ENCODE peak calls at places on chromosomes 13 and 19, in ten cellular contexts. One of them, this sample, is unnamed.
A peak's percentile ranks its signal among the peaks of the same experiment; 100 is the strongest.

GRCh38 chr13:66040506-66040905 is 1189.6 kb downstream of the PCDH9 start:
- DNase-seq in kidney epithelial cell: no peak
- DNase-seq in foreskin fibroblast: no peak
- DNase-seq in H9: no peak
- DNase-seq in fibroblast of the aortic adventitia: peak; percentile 6
- DNase-seq in cardiac muscle cell: no peak
- DNase-seq in tibial nerve: no peak
- DNase-seq in Peyer's patch: no peak
- DNase-seq in choroid plexus epithelial cell: peak; percentile 3
- DNase-seq in CD4-positive, alpha-beta T cell: no peak
- DNase-seq in this sample: no peak

GRCh38 chr19:17847538-17848366 is at the start of gene JAK3:
- DNase-seq in CD4-positive, alpha-beta T cell: peak; percentile 82
- DNase-seq in H9: peak; percentile 91
- DNase-seq in choroid plexus epithelial cell: peak; percentile 82
- DNase-seq in tibial nerve: no peak
- DNase-seq in Peyer's patch: peak; percentile 66
- DNase-seq in foreskin fibroblast: peak; percentile 80
- DNase-seq in kidney epithelial cell: no peak
- DNase-seq in fibroblast of the aortic adventitia: peak; percentile 64
- DNase-seq in cardiac muscle cell: peak; percentile 83
- DNase-seq in this sample: no peak

GRCh38 chr13:65292488-65292901 is 1937.6 kb downstream of the PCDH9 start:
- DNase-seq in H9: peak; percentile 28
- DNase-seq in CD4-positive, alpha-beta T cell: no peak
- DNase-seq in foreskin fibroblast: peak; percentile 26
- DNase-seq in choroid plexus epithelial cell: peak; percentile 86
- DNase-seq in cardiac muscle cell: peak; percentile 18
- DNase-seq in kidney epithelial cell: no peak
- DNase-seq in fibroblast of the aortic adventitia: peak; percentile 41
- DNase-seq in tibial nerve: no peak
- DNase-seq in Peyer's patch: no peak
- DNase-seq in this sample: peak; percentile 79

GRCh38 chr19:49110567-49110966 is 3.6 kb upstream of the LIN7B start:
- DNase-seq in choroid plexus epithelial cell: peak; percentile 51
- DNase-seq in H9: no peak
- DNase-seq in fibroblast of the aortic adventitia: peak; percentile 80
- DNase-seq in kidney epithelial cell: no peak
- DNase-seq in CD4-positive, alpha-beta T cell: no peak
- DNase-seq in Peyer's patch: no peak
- DNase-seq in tibial nerve: no peak
- DNase-seq in cardiac muscle cell: no peak
- DNase-seq in foreskin fibroblast: peak; percentile 67
- DNase-seq in this sample: peak; percentile 66

GRCh38 chr19:14497347-14497921 is 1.5 kb upstream of the GIPC1 start:
- DNase-seq in cardiac muscle cell: peak; percentile 33
- DNase-seq in Peyer's patch: peak; percentile 79
- DNase-seq in CD4-positive, alpha-beta T cell: no peak
- DNase-seq in tibial nerve: no peak
- DNase-seq in kidney epithelial cell: no peak
- DNase-seq in choroid plexus epithelial cell: no peak
- DNase-seq in foreskin fibroblast: peak; percentile 47
- DNase-seq in H9: no peak
- DNase-seq in fibroblast of the aortic adventitia: peak; percentile 53
- DNase-seq in this sample: no peak

GRCh38 chr19:892243-892996 is 567 bp downstream of the MED16 start:
- DNase-seq in Peyer's patch: no peak
- DNase-seq in H9: no peak
- DNase-seq in cardiac muscle cell: no peak
- DNase-seq in foreskin fibroblast: peak; percentile 36
- DNase-seq in fibroblast of the aortic adventitia: no peak
- DNase-seq in tibial nerve: no peak
- DNase-seq in choroid plexus epithelial cell: peak; percentile 28
- DNase-seq in CD4-positive, alpha-beta T cell: peak; percentile 52
- DNase-seq in kidney epithelial cell: no peak
- DNase-seq in this sample: no peak

GRCh38 chr13:43136940-43137574 is 113.7 kb downstream of the DNAJC15 start:
- DNase-seq in foreskin fibroblast: peak; percentile 31
- DNase-seq in CD4-positive, alpha-beta T cell: no peak
- DNase-seq in choroid plexus epithelial cell: peak; percentile 11
- DNase-seq in kidney epithelial cell: no peak
- DNase-seq in H9: no peak
- DNase-seq in tibial nerve: no peak
- DNase-seq in Peyer's patch: no peak
- DNase-seq in cardiac muscle cell: no peak
- DNase-seq in fibroblast of the aortic adventitia: no peak
- DNase-seq in this sample: no peak

GRCh38 chr19:18612772-18613588 is at the start of gene TMEM59L:
- DNase-seq in cardiac muscle cell: peak; percentile 41
- DNase-seq in Peyer's patch: no peak
- DNase-seq in fibroblast of the aortic adventitia: no peak
- DNase-seq in foreskin fibroblast: peak; percentile 35
- DNase-seq in kidney epithelial cell: no peak
- DNase-seq in tibial nerve: no peak
- DNase-seq in H9: no peak
- DNase-seq in CD4-positive, alpha-beta T cell: peak; percentile 50
- DNase-seq in choroid plexus epithelial cell: no peak
- DNase-seq in this sample: no peak

GRCh38 chr13:100673831-100674362 is 698 bp downstream of the TMTC4 start:
- DNase-seq in H9: no peak
- DNase-seq in choroid plexus epithelial cell: peak; percentile 94
- DNase-seq in foreskin fibroblast: peak; percentile 89
- DNase-seq in CD4-positive, alpha-beta T cell: peak; percentile 33
- DNase-seq in kidney epithelial cell: peak; percentile 67
- DNase-seq in fibroblast of the aortic adventitia: peak; percentile 89
- DNase-seq in cardiac muscle cell: no peak
- DNase-seq in tibial nerve: no peak
- DNase-seq in Peyer's patch: peak; percentile 64
- DNase-seq in this sample: peak; percentile 73

GRCh38 chr19:40246292-40247073 is 20.0 kb upstream of the CCNP start:
- DNase-seq in fibroblast of the aortic adventitia: no peak
- DNase-seq in H9: no peak
- DNase-seq in Peyer's patch: no peak
- DNase-seq in foreskin fibroblast: no peak
- DNase-seq in kidney epithelial cell: no peak
- DNase-seq in CD4-positive, alpha-beta T cell: no peak
- DNase-seq in choroid plexus epithelial cell: no peak
- DNase-seq in cardiac muscle cell: no peak
- DNase-seq in tibial nerve: no peak
- DNase-seq in this sample: no peak

GRCh38 chr19:961866-962620 is 22.1 kb upstream of the WDR18 start:
- DNase-seq in tibial nerve: no peak
- DNase-seq in cardiac muscle cell: no peak
- DNase-seq in CD4-positive, alpha-beta T cell: no peak
- DNase-seq in foreskin fibroblast: peak; percentile 78
- DNase-seq in Peyer's patch: no peak
- DNase-seq in kidney epithelial cell: no peak
- DNase-seq in H9: no peak
- DNase-seq in fibroblast of the aortic adventitia: peak; percentile 53
- DNase-seq in choroid plexus epithelial cell: peak; percentile 61
- DNase-seq in this sample: peak; percentile 19

GRCh38 chr19:6498294-6499036 is 3.6 kb downstream of the TUBB4A start:
- DNase-seq in tibial nerve: no peak
- DNase-seq in CD4-positive, alpha-beta T cell: no peak
- DNase-seq in choroid plexus epithelial cell: no peak
- DNase-seq in Peyer's patch: no peak
- DNase-seq in foreskin fibroblast: no peak
- DNase-seq in cardiac muscle cell: no peak
- DNase-seq in H9: no peak
- DNase-seq in fibroblast of the aortic adventitia: no peak
- DNase-seq in kidney epithelial cell: no peak
- DNase-seq in this sample: no peak

GRCh38 chr13:36850790-36851438 is 31.9 kb downstream of the RFXAP start:
- DNase-seq in choroid plexus epithelial cell: peak; percentile 3
- DNase-seq in cardiac muscle cell: peak; percentile 30
- DNase-seq in tibial nerve: no peak
- DNase-seq in fibroblast of the aortic adventitia: no peak
- DNase-seq in Peyer's patch: no peak
- DNase-seq in kidney epithelial cell: no peak
- DNase-seq in foreskin fibroblast: no peak
- DNase-seq in H9: peak; percentile 62
- DNase-seq in CD4-positive, alpha-beta T cell: no peak
- DNase-seq in this sample: no peak

GRCh38 chr19:55474269-55475265 is 1.9 kb upstream of the ZNF628 start:
- DNase-seq in cardiac muscle cell: no peak
- DNase-seq in foreskin fibroblast: no peak
- DNase-seq in choroid plexus epithelial cell: no peak
- DNase-seq in kidney epithelial cell: peak; percentile 95
- DNase-seq in CD4-positive, alpha-beta T cell: no peak
- DNase-seq in H9: peak; percentile 25
- DNase-seq in Peyer's patch: no peak
- DNase-seq in fibroblast of the aortic adventitia: no peak
- DNase-seq in tibial nerve: no peak
- DNase-seq in this sample: no peak

GRCh38 chr13:44874886-44875630 is 114.2 kb downstream of the NUFIP1 start:
- DNase-seq in tibial nerve: no peak
- DNase-seq in cardiac muscle cell: peak; percentile 11
- DNase-seq in Peyer's patch: no peak
- DNase-seq in kidney epithelial cell: no peak
- DNase-seq in H9: no peak
- DNase-seq in foreskin fibroblast: peak; percentile 58
- DNase-seq in CD4-positive, alpha-beta T cell: no peak
- DNase-seq in choroid plexus epithelial cell: no peak
- DNase-seq in fibroblast of the aortic adventitia: no peak
- DNase-seq in this sample: no peak

GRCh38 chr19:3761382-3762129 is at the start of gene APBA3:
- DNase-seq in kidney epithelial cell: peak; percentile 48
- DNase-seq in cardiac muscle cell: peak; percentile 94
- DNase-seq in tibial nerve: peak; percentile 88
- DNase-seq in choroid plexus epithelial cell: peak; percentile 92
- DNase-seq in H9: peak; percentile 94
- DNase-seq in fibroblast of the aortic adventitia: peak; percentile 85
- DNase-seq in Peyer's patch: peak; percentile 97
- DNase-seq in foreskin fibroblast: peak; percentile 95
- DNase-seq in CD4-positive, alpha-beta T cell: peak; percentile 88
- DNase-seq in this sample: peak; percentile 78

GRCh38 chr19:39310558-39311311 is 9.9 kb downstream of the LRFN1 start:
- DNase-seq in kidney epithelial cell: no peak
- DNase-seq in choroid plexus epithelial cell: peak; percentile 26
- DNase-seq in CD4-positive, alpha-beta T cell: no peak
- DNase-seq in fibroblast of the aortic adventitia: no peak
- DNase-seq in cardiac muscle cell: peak; percentile 68
- DNase-seq in H9: peak; percentile 78
- DNase-seq in tibial nerve: no peak
- DNase-seq in foreskin fibroblast: peak; percentile 10
- DNase-seq in Peyer's patch: no peak
- DNase-seq in this sample: no peak

GRCh38 chr19:11197291-11198174 is at the start of gene KANK2:
- DNase-seq in fibroblast of the aortic adventitia: peak; percentile 62
- DNase-seq in CD4-positive, alpha-beta T cell: peak; percentile 34
- DNase-seq in cardiac muscle cell: peak; percentile 87
- DNase-seq in kidney epithelial cell: no peak
- DNase-seq in Peyer's patch: peak; percentile 95
- DNase-seq in H9: peak; percentile 87
- DNase-seq in foreskin fibroblast: peak; percentile 92
- DNase-seq in choroid plexus epithelial cell: peak; percentile 77
- DNase-seq in tibial nerve: peak; percentile 76
- DNase-seq in this sample: peak; percentile 35
- TF ChIP-seq CTCF in fibroblast of the aortic adventitia: no peak
- TF ChIP-seq CTCF in CD4-positive, alpha-beta T cell: no peak
- TF ChIP-seq CTCF in cardiac muscle cell: no peak
- TF ChIP-seq CTCF in kidney epithelial cell: no peak
- TF ChIP-seq CTCF in Peyer's patch: peak; percentile 44
- TF ChIP-seq CTCF in H9: no peak
- TF ChIP-seq CTCF in foreskin fibroblast: no peak
- TF ChIP-seq CTCF in choroid plexus epithelial cell: no peak
- TF ChIP-seq CTCF in tibial nerve: peak; percentile 39
- TF ChIP-seq CTCF in this sample: peak; percentile 24

DNA sequence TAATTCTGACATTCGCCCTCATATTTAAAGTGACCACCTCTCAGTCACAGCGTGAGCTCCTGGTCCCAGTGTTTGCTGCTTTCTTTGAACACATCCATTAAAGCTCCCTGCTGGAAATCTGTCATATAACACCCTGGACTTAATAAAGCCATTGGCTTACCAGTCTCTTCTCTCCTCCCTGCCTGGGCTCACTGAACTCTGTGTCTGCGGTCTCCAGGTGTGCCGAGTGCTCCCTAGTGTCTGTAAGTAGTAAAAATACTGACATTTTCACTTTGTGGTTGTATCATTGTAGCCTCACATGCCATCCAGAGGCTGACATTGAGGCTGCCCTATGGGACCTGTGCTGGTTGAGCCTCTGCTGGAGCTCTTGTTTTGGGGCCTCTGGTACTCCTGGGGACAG is 2.6 kb upstream of the PSG11 start:
- DNase-seq in H9: no peak
- DNase-seq in fibroblast of the aortic adventitia: no peak
- DNase-seq in choroid plexus epithelial cell: no peak
- DNase-seq in CD4-positive, alpha-beta T cell: no peak
- DNase-seq in kidney epithelial cell: no peak
- DNase-seq in Peyer's patch: no peak
- DNase-seq in foreskin fibroblast: no peak
- DNase-seq in tibial nerve: no peak
- DNase-seq in cardiac muscle cell: no peak
- DNase-seq in this sample: no peak
- TF ChIP-seq CTCF in H9: no peak
- TF ChIP-seq CTCF in fibroblast of the aortic adventitia: no peak
- TF ChIP-seq CTCF in choroid plexus epithelial cell: peak; percentile 0
- TF ChIP-seq CTCF in CD4-positive, alpha-beta T cell: no peak
- TF ChIP-seq CTCF in kidney epithelial cell: no peak
- TF ChIP-seq CTCF in Peyer's patch: no peak
- TF ChIP-seq CTCF in foreskin fibroblast: no peak
- TF ChIP-seq CTCF in tibial nerve: no peak
- TF ChIP-seq CTCF in cardiac muscle cell: no peak
- TF ChIP-seq CTCF in this sample: no peak

GRCh38 chr13:28953714-28954113 is 133.6 kb downstream of the MTUS2 start:
- DNase-seq in CD4-positive, alpha-beta T cell: no peak
- DNase-seq in tibial nerve: no peak
- DNase-seq in H9: no peak
- DNase-seq in foreskin fibroblast: no peak
- DNase-seq in choroid plexus epithelial cell: no peak
- DNase-seq in cardiac muscle cell: no peak
- DNase-seq in fibroblast of the aortic adventitia: no peak
- DNase-seq in kidney epithelial cell: no peak
- DNase-seq in Peyer's patch: no peak
- DNase-seq in this sample: no peak
- TF ChIP-seq CTCF in CD4-positive, alpha-beta T cell: no peak
- TF ChIP-seq CTCF in tibial nerve: no peak
- TF ChIP-seq CTCF in H9: peak; percentile 48
- TF ChIP-seq CTCF in foreskin fibroblast: no peak
- TF ChIP-seq CTCF in choroid plexus epithelial cell: no peak
- TF ChIP-seq CTCF in cardiac muscle cell: no peak
- TF ChIP-seq CTCF in fibroblast of the aortic adventitia: no peak
- TF ChIP-seq CTCF in kidney epithelial cell: no peak
- TF ChIP-seq CTCF in Peyer's patch: no peak
- TF ChIP-seq CTCF in this sample: peak; percentile 40

DNA sequence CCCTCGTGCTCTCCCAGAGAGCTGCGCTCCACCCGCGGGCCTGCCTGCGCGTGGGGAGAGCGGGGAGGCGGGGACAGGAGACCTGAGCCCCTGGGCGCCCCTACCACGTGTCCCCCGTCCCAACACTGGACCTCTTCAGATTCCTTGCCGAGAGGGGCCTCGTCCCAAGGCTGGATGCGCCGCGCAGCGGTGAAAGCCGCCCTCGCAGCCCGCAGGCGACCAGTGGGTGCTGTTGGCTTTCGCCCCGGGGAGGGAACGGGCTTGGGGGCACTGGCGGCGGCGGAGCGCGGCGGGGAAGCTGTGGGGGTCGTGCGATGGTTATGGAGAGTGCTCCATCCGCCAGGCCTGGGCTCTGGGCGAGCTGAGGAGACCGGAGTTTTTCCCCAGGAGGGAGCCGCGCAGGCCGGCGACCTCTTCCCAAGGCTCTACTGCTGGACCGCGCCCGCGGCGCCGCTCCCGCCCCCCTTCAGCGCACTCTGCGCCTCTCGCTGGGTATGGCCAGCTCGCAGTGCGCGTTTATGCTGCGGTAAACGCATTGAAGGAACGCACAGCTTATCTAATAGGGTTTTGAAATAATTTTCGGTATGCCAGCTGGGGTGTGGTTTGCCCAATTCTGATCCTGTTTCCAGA is 17.2 kb upstream of the RNF17 start:
- DNase-seq in fibroblast of the aortic adventitia: peak; percentile 2
- DNase-seq in kidney epithelial cell: no peak
- DNase-seq in CD4-positive, alpha-beta T cell: no peak
- DNase-seq in tibial nerve: no peak
- DNase-seq in choroid plexus epithelial cell: peak; percentile 15
- DNase-seq in Peyer's patch: no peak
- DNase-seq in foreskin fibroblast: peak; percentile 23
- DNase-seq in cardiac muscle cell: peak; percentile 57
- DNase-seq in H9: peak; percentile 72
- DNase-seq in this sample: no peak
- TF ChIP-seq CTCF in fibroblast of the aortic adventitia: no peak
- TF ChIP-seq CTCF in kidney epithelial cell: peak; percentile 34
- TF ChIP-seq CTCF in CD4-positive, alpha-beta T cell: no peak
- TF ChIP-seq CTCF in tibial nerve: no peak
- TF ChIP-seq CTCF in choroid plexus epithelial cell: peak; percentile 33
- TF ChIP-seq CTCF in Peyer's patch: no peak
- TF ChIP-seq CTCF in foreskin fibroblast: no peak
- TF ChIP-seq CTCF in cardiac muscle cell: peak; percentile 37
- TF ChIP-seq CTCF in H9: peak; percentile 63
- TF ChIP-seq CTCF in this sample: no peak